ENCODE peak calls at places on chromosomes 4 and X, in ten cellular contexts. K is epithelial cell of esophagus; C is CD4-positive, CD25-positive, alpha-beta regulatory T cell; I is stimulated activated CD4-positive, alpha-beta T cell treated with anti-CD3 and anti-CD28 coated beads, Interleukin-1b, Interleukin-23, amount 100 ng/mL, for 4 hours; E is colonic mucosa; B is transverse colon; D is myocyte; N is RPMI7951; V is mammary epithelial cell; S is HFF-Myc. L is an unnamed sample.

GRCh38 chrX:32804034-32804433 is 407.3 kb downstream of the DMD start:
- DNase-seq in K (no peak), C (no peak), I (no peak), E (no peak), B (no peak), D (no peak), N (no peak), V (no peak), S (no peak), L (no peak)

GRCh38 chr4:76235915-76236314 is 15.6 kb upstream of the FAM47E start:
- DNase-seq in K (peak; percentile 82), C (no peak), I (no peak), E (peak; percentile 53), B (peak; percentile 41), D (no peak), N (no peak), V (peak; percentile 74), S (no peak), L (no peak)

GRCh38 chr4:80257851-80258250 is 8.6 kb upstream of the FGF5 start:
- DNase-seq in K (no peak), C (no peak), I (no peak), E (no peak), B (no peak), D (no peak), N (no peak), V (no peak), S (no peak), L (no peak)

GRCh38 chr4:87540176-87541058 is 11.2 kb upstream of the SPARCL1 start:
- DNase-seq in K (no peak), C (no peak), I (no peak), E (no peak), B (peak; percentile 25), D (peak; percentile 41), N (no peak), V (no peak), S (no peak), L (no peak)

GRCh38 chr4:144647095-144647959 is 1.4 kb downstream of the HHIP start:
- DNase-seq in K (peak; percentile 23), C (no peak), I (no peak), E (no peak), B (no peak), D (peak; percentile 10), N (no peak), V (no peak), S (no peak), L (no peak)

GRCh38 chr4:173135241-173135847 is 33.3 kb upstream of the GALNT7 start:
- DNase-seq in K (peak; percentile 59), C (no peak), I (no peak), E (no peak), B (no peak), D (peak; percentile 28), N (peak; percentile 45), V (peak; percentile 34), S (no peak), L (no peak)

GRCh38 chrX:20527458-20528099 is 260.9 kb upstream of the RPS6KA3 start:
- DNase-seq in K (peak; percentile 27), C (no peak), I (no peak), E (no peak), B (no peak), D (no peak), N (peak; percentile 41), V (no peak), S (no peak), L (peak; percentile 18)

GRCh38 chr4:17515724-17516407 is 901 bp downstream of the CLRN2 start:
- DNase-seq in K (no peak), C (no peak), I (no peak), E (no peak), B (no peak), D (no peak), N (no peak), V (no peak), S (no peak), L (no peak)

GRCh38 chr4:55721651-55722050 is 85.6 kb upstream of the NMU start:
- DNase-seq in K (no peak), C (no peak), I (no peak), E (no peak), B (no peak), D (no peak), N (no peak), V (no peak), S (no peak), L (no peak)

GRCh38 chrX:68431836-68432235 is 1.5 kb downstream of the OPHN1 start:
- DNase-seq in K (no peak), C (no peak), I (no peak), E (no peak), B (no peak), D (no peak), N (no peak), V (no peak), S (no peak), L (no peak)

GRCh38 chr4:105994061-105994460 is 98.8 kb downstream of the NPNT start:
- DNase-seq in K (peak; percentile 32), C (no peak), I (no peak), E (no peak), B (no peak), D (no peak), N (peak; percentile 69), V (no peak), S (no peak), L (no peak)

GRCh38 chr4:156971623-156972369 is at the start of gene PDGFC:
- DNase-seq in K (peak; percentile 52), C (no peak), I (no peak), E (peak; percentile 67), B (peak; percentile 67), D (peak; percentile 82), N (peak; percentile 75), V (peak; percentile 54), S (no peak), L (peak; percentile 5)

GRCh38 chr4:154073107-154073817 is 284.4 kb upstream of the SFRP2 start:
- DNase-seq in K (peak; percentile 64), C (no peak), I (no peak), E (no peak), B (no peak), D (peak; percentile 57), N (peak; percentile 76), V (peak; percentile 90), S (no peak), L (no peak)

GRCh38 chr4:77854431-77855111 is 8.1 kb upstream of the MRPL1 start:
- DNase-seq in K (peak; percentile 62), C (peak; percentile 10), I (no peak), E (no peak), B (no peak), D (no peak), N (no peak), V (peak; percentile 52), S (no peak), L (peak; percentile 21)

GRCh38 chr4:182807346-182807745 is 109.8 kb downstream of the DCTD start:
- DNase-seq in K (no peak), C (no peak), I (no peak), E (no peak), B (no peak), D (no peak), N (no peak), V (no peak), S (no peak), L (no peak)

GRCh38 chrX:130416785-130417184 is 15.0 kb downstream of the RBMX2 start:
- DNase-seq in K (no peak), C (no peak), I (no peak), E (no peak), B (no peak), D (no peak), N (no peak), V (no peak), S (no peak), L (no peak)

GRCh38 chr4:127012549-127012948 is 620.2 kb upstream of the INTU start:
- DNase-seq in K (peak; percentile 18), C (no peak), I (no peak), E (no peak), B (no peak), D (peak; percentile 30), N (peak; percentile 86), V (peak; percentile 39), S (no peak), L (no peak)

GRCh38 chr4:90715242-90715641 is 588.0 kb downstream of the CCSER1 start:
- DNase-seq in K (no peak), C (no peak), I (no peak), E (no peak), B (no peak), D (no peak), N (no peak), V (no peak), S (no peak), L (no peak)

GRCh38 chr4:36278789-36279188 is 2.6 kb upstream of the DTHD1 start:
- DNase-seq in K (peak; percentile 98), C (no peak), I (no peak), E (no peak), B (no peak), D (no peak), N (no peak), V (peak; percentile 96), S (no peak), L (no peak)

GRCh38 chrX:119181491-119181890 is 53.9 kb upstream of the KIAA1210 start:
- DNase-seq in K (peak; percentile 23), C (no peak), I (no peak), E (peak; percentile 24), B (peak; percentile 32), D (peak; percentile 22), N (peak; percentile 4), V (peak; percentile 9), S (no peak), L (no peak)

GRCh38 chr4:26020083-26020668 is 106.2 kb downstream of the SMIM20 start:
- DNase-seq in K (peak; percentile 45), C (no peak), I (no peak), E (no peak), B (no peak), D (no peak), N (peak; percentile 67), V (peak; percentile 13), S (no peak), L (no peak)

GRCh38 chr4:127759893-127760292 is 22.2 kb upstream of the HSPA4L start:
- DNase-seq in K (peak; percentile 64), C (no peak), I (no peak), E (no peak), B (no peak), D (no peak), N (no peak), V (peak; percentile 31), S (no peak), L (no peak)

GRCh38 chr4:141127884-141128283 is 5.4 kb downstream of the RNF150 start:
- DNase-seq in K (no peak), C (no peak), I (no peak), E (no peak), B (no peak), D (no peak), N (no peak), V (no peak), S (no peak), L (no peak)

GRCh38 chr4:164485169-164485568 is 268.8 kb upstream of the SMIM31 start:
- DNase-seq in K (no peak), C (no peak), I (no peak), E (no peak), B (no peak), D (no peak), N (no peak), V (no peak), S (no peak), L (no peak)

GRCh38 chr4:37684154-37684553 is 2.0 kb downstream of the RELL1 start:
- DNase-seq in K (no peak), C (no peak), I (no peak), E (no peak), B (no peak), D (no peak), N (no peak), V (no peak), S (no peak), L (no peak)

GRCh38 chrX:7706032-7706431 is 136.9 kb upstream of the VCX start:
- DNase-seq in K (peak; percentile 11), C (no peak), I (no peak), E (no peak), B (no peak), D (no peak), N (no peak), V (no peak), S (no peak), L (no peak)

GRCh38 chr4:163540448-163540847 is 46.0 kb downstream of the TMA16 start:
- DNase-seq in K (peak; percentile 43), C (no peak), I (no peak), E (no peak), B (no peak), D (no peak), N (no peak), V (no peak), S (no peak), L (no peak)

GRCh38 chr4:106522839-106523238 is 154.3 kb upstream of the GIMD1 start:
- DNase-seq in K (no peak), C (no peak), I (no peak), E (no peak), B (no peak), D (peak; percentile 13), N (peak; percentile 34), V (no peak), S (no peak), L (no peak)